ENCODE peak calls at places on chromosomes 16 and 17, in eight cellular contexts. M is GM10248, Q is colonic mucosa, C is cardiac muscle cell, Z is progenitor cell of endocrine pancreas, K is H9, V is AG04449, J is WTC11. G is an unnamed sample.

GRCh38 chr16:30605148-30605547 is 5.0 kb downstream of the ZNF689 start:
- DNase-seq in V (no peak), J (no peak), Q (no peak), M (no peak), C (no peak), K (no peak), Z (no peak), G (no peak)

GRCh38 chr17:78998311-78999055 is 11.1 kb downstream of the CANT1 start:
- DNase-seq in J (no peak), V (no peak), C (no peak), K (no peak), Z (no peak), M (no peak), Q (peak), G (no peak)

GRCh38 chr17:29076722-29077121 is 33.8 kb downstream of the PIPOX start:
- DNase-seq in M (no peak), Z (no peak), C (no peak), Q (no peak), V (no peak), K (peak), J (peak), G (no peak)

GRCh38 chr16:54927125-54928015 is 3.3 kb upstream of the IRX5 start:
- DNase-seq in J (no peak), V (no peak), Q (no peak), K (no peak), C (peak), Z (no peak), M (no peak), G (no peak)

GRCh38 chr16:19008770-19009169 is 25.0 kb downstream of the TMC7 start:
- DNase-seq in Q (no peak), K (no peak), J (no peak), C (no peak), Z (no peak), M (no peak), V (peak), G (no peak)

GRCh38 chr16:56726926-56727325 is 3.0 kb upstream of the NUP93 start:
- DNase-seq in Z (no peak), C (no peak), Q (no peak), M (no peak), K (no peak), J (no peak), V (no peak), G (no peak)

GRCh38 chr17:12040478-12040877 is 19.8 kb downstream of the MAP2K4 start:
- DNase-seq in V (no peak), K (no peak), Q (no peak), J (no peak), Z (no peak), M (no peak), C (no peak), G (no peak)

GRCh38 chr16:56961386-56961785 is 364 bp upstream of the CETP start:
- DNase-seq in J (no peak), M (no peak), K (no peak), Q (no peak), C (no peak), V (no peak), Z (no peak), G (no peak)

DNA sequence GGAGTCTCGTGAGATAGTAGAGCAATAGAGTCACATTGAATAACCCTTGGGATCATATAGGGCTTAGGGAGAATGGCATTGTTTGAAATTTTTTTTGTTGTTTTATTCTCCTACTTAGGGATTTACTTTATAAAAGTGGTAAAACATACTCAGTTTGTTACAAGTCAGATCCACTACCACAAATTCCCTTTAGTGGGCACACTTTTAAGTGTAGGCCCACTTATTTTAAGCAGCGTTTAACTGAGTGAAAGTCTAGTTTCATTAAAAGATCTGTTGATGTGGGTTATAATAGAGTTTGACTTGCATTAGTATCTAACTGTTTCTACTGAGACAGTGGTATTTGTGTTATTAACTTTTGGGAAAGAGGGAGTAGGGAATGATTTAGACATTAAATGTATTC is 49.3 kb downstream of the USP10 start:
- DNase-seq in C (no peak), J (no peak), Z (no peak), M (no peak), K (no peak), Q (no peak), V (no peak), G (no peak)
- TF ChIP-seq CTCF in C (no peak), J (no peak), Z (no peak), M (no peak), K (no peak), Q (no peak), V (no peak), G (no peak)

GRCh38 chr16:25134306-25134705 is 22.8 kb downstream of the LCMT1 start:
- DNase-seq in Q (no peak), Z (no peak), K (no peak), V (no peak), C (no peak), M (no peak), J (no peak), G (no peak)

GRCh38 chr16:25138130-25138529 is 26.6 kb downstream of the LCMT1 start:
- DNase-seq in J (no peak), K (no peak), Q (no peak), V (no peak), C (no peak), M (no peak), Z (no peak), G (no peak)

GRCh38 chr16:25140459-25140858 is 28.9 kb downstream of the LCMT1 start:
- DNase-seq in Q (no peak), J (no peak), C (no peak), V (no peak), M (no peak), Z (no peak), K (no peak), G (no peak)

DNA sequence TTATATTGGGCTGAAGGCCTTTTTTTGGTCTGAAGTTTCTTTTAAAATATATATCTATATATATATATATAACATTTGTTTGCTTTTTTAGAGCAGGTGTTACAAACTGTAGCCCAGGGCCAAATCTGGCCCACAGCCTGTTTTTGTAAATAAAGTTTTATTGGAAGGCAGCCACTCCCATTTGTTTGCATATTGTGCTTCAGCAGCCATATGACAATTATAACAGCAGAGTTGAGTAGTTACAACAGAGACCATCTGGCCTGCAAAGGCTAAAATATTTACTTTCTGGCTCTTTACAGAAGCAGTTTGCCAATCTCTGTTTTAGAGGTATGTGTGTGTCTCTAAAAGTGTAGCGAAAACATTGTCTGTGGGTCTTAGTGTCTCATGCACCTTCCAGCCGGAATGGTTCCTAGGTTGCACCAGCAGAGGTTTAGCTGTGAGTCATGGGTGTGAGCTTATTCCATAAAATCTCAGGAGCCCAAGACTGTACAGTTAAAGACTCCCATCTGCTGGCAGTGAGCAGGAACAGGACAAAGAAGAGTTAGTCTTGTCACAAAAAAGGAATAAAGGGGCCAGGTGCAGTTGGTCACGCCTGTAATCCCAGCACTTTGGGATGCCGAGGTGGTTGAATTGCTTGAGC is 23.8 kb downstream of the LCMT1 start:
- DNase-seq in C (no peak), K (no peak), J (no peak), Z (no peak), V (peak), Q (peak), M (no peak), G (no peak)
- TF ChIP-seq CTCF in C (no peak), K (no peak), J (no peak), Z (no peak), V (peak), Q (peak), M (no peak), G (no peak)

DNA sequence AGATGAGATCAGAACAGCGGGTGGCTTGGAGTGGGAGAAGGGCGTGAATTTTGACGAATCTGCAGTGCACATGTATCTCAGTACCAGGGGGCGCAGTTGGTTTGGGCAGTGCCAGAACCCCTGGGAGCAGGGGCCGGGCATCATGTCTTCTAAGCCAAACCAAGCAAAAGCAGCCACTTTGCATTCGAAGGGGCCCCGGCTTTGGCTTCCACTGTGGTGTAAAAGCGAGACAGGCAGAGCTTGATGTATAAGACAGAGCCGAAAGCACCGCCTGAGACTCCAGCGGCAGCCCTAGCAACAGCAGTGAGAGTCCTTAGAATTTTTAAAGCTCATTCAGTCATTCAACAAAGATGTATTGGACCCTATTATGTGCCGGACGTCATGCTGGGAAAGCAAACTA is 3.8 kb upstream of the XYLT1 start:
- DNase-seq in Z (no peak), K (no peak), Q (no peak), J (no peak), V (no peak), M (peak), C (no peak), G (no peak)
- TF ChIP-seq CTCF in Z (no peak), K (no peak), Q (no peak), J (no peak), V (peak), M (no peak), C (no peak), G (no peak)

DNA sequence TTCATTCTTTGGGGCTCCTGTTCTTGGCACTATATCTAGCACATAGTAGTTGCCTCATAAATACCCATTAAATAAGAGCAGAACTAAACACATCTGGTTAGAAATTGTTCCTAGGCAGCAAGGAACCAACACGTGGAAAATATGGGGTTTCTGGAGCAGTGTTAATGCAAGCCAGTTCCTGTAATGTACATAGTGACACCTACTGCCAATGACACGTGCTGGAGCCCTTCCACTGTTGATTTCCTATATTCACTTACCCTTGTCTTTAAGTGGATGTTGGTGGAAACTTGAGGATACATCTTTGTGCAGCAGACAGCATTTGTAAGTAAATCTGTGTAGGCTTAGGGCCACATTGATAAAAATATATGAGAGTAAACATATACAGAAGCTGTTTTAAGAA is 1.6 kb upstream of the IRF8 start:
- DNase-seq in Z (no peak), C (no peak), Q (peak), K (no peak), M (no peak), J (no peak), V (no peak), G (no peak)
- TF ChIP-seq CTCF in Z (no peak), C (no peak), Q (no peak), K (no peak), M (peak), J (no peak), V (no peak), G (no peak)

GRCh38 chr16:87533061-87533460 is 40.2 kb upstream of the ZCCHC14 start:
- DNase-seq in C (no peak), M (no peak), Q (no peak), V (no peak), J (no peak), K (no peak), Z (no peak), G (no peak)
- TF ChIP-seq CTCF in C (no peak), M (no peak), Q (no peak), V (no peak), J (no peak), K (no peak), Z (no peak), G (no peak)

GRCh38 chr17:67016039-67016762 is 28.2 kb upstream of the CACNG1 start:
- DNase-seq in K (peak), Q (no peak), J (peak), M (no peak), V (no peak), Z (no peak), C (no peak), G (no peak)
- TF ChIP-seq CTCF in K (peak), Q (no peak), J (peak), M (no peak), V (no peak), Z (no peak), C (no peak), G (no peak)